ENCODE peak calls at places on chromosomes 6 and 20, in nine cellular contexts. One of them, this sample, is unnamed. For H3K4me1, the result is how much of the 10 kb centered on the place peaks cover.

GRCh38 chr6:36809933-36810844 is 29.1 kb downstream of the CPNE5 start:
- DNase-seq in heart left ventricle: no peak
- DNase-seq in IMR-90: no peak
- DNase-seq in sigmoid colon: no peak
- DNase-seq in uterus: no peak
- DNase-seq in right lobe of liver: no peak
- DNase-seq in tibial nerve: no peak
- DNase-seq in body of pancreas: no peak
- DNase-seq in transverse colon: no peak
- DNase-seq in this sample: no peak

GRCh38 chr20:59752101-59752586 is 147.8 kb downstream of the PHACTR3 start:
- DNase-seq in heart left ventricle: peak
- DNase-seq in IMR-90: no peak
- DNase-seq in sigmoid colon: no peak
- DNase-seq in uterus: no peak
- DNase-seq in right lobe of liver: no peak
- DNase-seq in tibial nerve: no peak
- DNase-seq in body of pancreas: no peak
- DNase-seq in transverse colon: peak
- DNase-seq in this sample: no peak

GRCh38 chr6:151284431-151285060 is 44.8 kb downstream of the AKAP12 start:
- DNase-seq in heart left ventricle: no peak
- DNase-seq in IMR-90: no peak
- DNase-seq in sigmoid colon: peak
- DNase-seq in uterus: no peak
- DNase-seq in right lobe of liver: no peak
- DNase-seq in tibial nerve: no peak
- DNase-seq in body of pancreas: no peak
- DNase-seq in transverse colon: no peak
- DNase-seq in this sample: no peak

GRCh38 chr6:138226701-138227315 is 8.5 kb upstream of the PBOV1 start:
- DNase-seq in heart left ventricle: no peak
- DNase-seq in IMR-90: no peak
- DNase-seq in sigmoid colon: no peak
- DNase-seq in uterus: no peak
- DNase-seq in right lobe of liver: no peak
- DNase-seq in tibial nerve: no peak
- DNase-seq in body of pancreas: no peak
- DNase-seq in transverse colon: no peak
- DNase-seq in this sample: no peak

GRCh38 chr6:169172435-169172834 is 81.2 kb downstream of the THBS2 start:
- DNase-seq in heart left ventricle: no peak
- DNase-seq in IMR-90: peak
- DNase-seq in sigmoid colon: no peak
- DNase-seq in uterus: peak
- DNase-seq in right lobe of liver: no peak
- DNase-seq in tibial nerve: peak
- DNase-seq in body of pancreas: no peak
- DNase-seq in transverse colon: no peak
- DNase-seq in this sample: no peak

GRCh38 chr6:137739544-137739943 is 127.5 kb upstream of the TNFAIP3 start:
- DNase-seq in heart left ventricle: no peak
- DNase-seq in IMR-90: no peak
- DNase-seq in sigmoid colon: no peak
- DNase-seq in uterus: no peak
- DNase-seq in right lobe of liver: no peak
- DNase-seq in tibial nerve: no peak
- DNase-seq in body of pancreas: no peak
- DNase-seq in transverse colon: no peak
- DNase-seq in this sample: no peak

GRCh38 chr6:21664263-21665081 is 70.9 kb downstream of the SOX4 start:
- DNase-seq in heart left ventricle: peak
- DNase-seq in IMR-90: no peak
- DNase-seq in sigmoid colon: peak
- DNase-seq in uterus: peak
- DNase-seq in right lobe of liver: no peak
- DNase-seq in tibial nerve: no peak
- DNase-seq in body of pancreas: peak
- DNase-seq in transverse colon: peak
- DNase-seq in this sample: no peak

GRCh38 chr6:127690092-127690491 is 113.1 kb downstream of the C6orf58 start:
- DNase-seq in heart left ventricle: no peak
- DNase-seq in IMR-90: peak
- DNase-seq in sigmoid colon: no peak
- DNase-seq in uterus: no peak
- DNase-seq in right lobe of liver: no peak
- DNase-seq in tibial nerve: no peak
- DNase-seq in body of pancreas: no peak
- DNase-seq in transverse colon: no peak
- DNase-seq in this sample: no peak

GRCh38 chr6:36627801-36628246 is 33.7 kb downstream of the SRSF3 start:
- DNase-seq in heart left ventricle: peak
- DNase-seq in IMR-90: peak
- DNase-seq in sigmoid colon: peak
- DNase-seq in uterus: peak
- DNase-seq in right lobe of liver: peak
- DNase-seq in tibial nerve: no peak
- DNase-seq in body of pancreas: peak
- DNase-seq in transverse colon: peak
- DNase-seq in this sample: peak

GRCh38 chr6:79570802-79571367 is 33.7 kb upstream of the LCA5 start:
- DNase-seq in heart left ventricle: no peak
- DNase-seq in IMR-90: peak
- DNase-seq in sigmoid colon: no peak
- DNase-seq in uterus: no peak
- DNase-seq in right lobe of liver: no peak
- DNase-seq in tibial nerve: no peak
- DNase-seq in body of pancreas: no peak
- DNase-seq in transverse colon: no peak
- DNase-seq in this sample: no peak

GRCh38 chr6:6588064-6588923 is at the start of gene LY86:
- DNase-seq in heart left ventricle: peak
- DNase-seq in IMR-90: no peak
- DNase-seq in sigmoid colon: no peak
- DNase-seq in uterus: no peak
- DNase-seq in right lobe of liver: no peak
- DNase-seq in tibial nerve: no peak
- DNase-seq in body of pancreas: no peak
- DNase-seq in transverse colon: peak
- DNase-seq in this sample: peak

GRCh38 chr20:63846128-63846771 is 15.0 kb upstream of the ABHD16B start:
- DNase-seq in heart left ventricle: peak
- DNase-seq in IMR-90: no peak
- DNase-seq in sigmoid colon: no peak
- DNase-seq in uterus: no peak
- DNase-seq in right lobe of liver: peak
- DNase-seq in tibial nerve: no peak
- DNase-seq in body of pancreas: no peak
- DNase-seq in transverse colon: no peak
- DNase-seq in this sample: no peak

GRCh38 chr6:139291813-139292619 is at the start of gene TXLNB:
- DNase-seq in heart left ventricle: peak
- DNase-seq in IMR-90: peak
- DNase-seq in sigmoid colon: peak
- DNase-seq in uterus: peak
- DNase-seq in right lobe of liver: no peak
- DNase-seq in tibial nerve: peak
- DNase-seq in body of pancreas: peak
- DNase-seq in transverse colon: peak
- DNase-seq in this sample: peak

GRCh38 chr6:148565321-148565926 is 181.4 kb upstream of the UST start:
- DNase-seq in heart left ventricle: no peak
- DNase-seq in IMR-90: no peak
- DNase-seq in sigmoid colon: no peak
- DNase-seq in uterus: no peak
- DNase-seq in right lobe of liver: no peak
- DNase-seq in tibial nerve: no peak
- DNase-seq in body of pancreas: no peak
- DNase-seq in transverse colon: no peak
- DNase-seq in this sample: no peak

GRCh38 chr6:44667226-44667625 is 279.7 kb downstream of the CDC5L start:
- DNase-seq in heart left ventricle: no peak
- DNase-seq in IMR-90: peak
- DNase-seq in sigmoid colon: no peak
- DNase-seq in uterus: no peak
- DNase-seq in right lobe of liver: no peak
- DNase-seq in tibial nerve: no peak
- DNase-seq in body of pancreas: no peak
- DNase-seq in transverse colon: no peak
- DNase-seq in this sample: no peak

GRCh38 chr6:162217811-162218450 is 509.6 kb downstream of the PRKN start:
- DNase-seq in heart left ventricle: no peak
- DNase-seq in IMR-90: no peak
- DNase-seq in sigmoid colon: no peak
- DNase-seq in uterus: no peak
- DNase-seq in right lobe of liver: no peak
- DNase-seq in tibial nerve: no peak
- DNase-seq in body of pancreas: no peak
- DNase-seq in transverse colon: no peak
- DNase-seq in this sample: no peak

GRCh38 chr6:27582928-27583725 is 110.2 kb upstream of the ZNF184 start:
- DNase-seq in heart left ventricle: no peak
- DNase-seq in IMR-90: peak
- DNase-seq in sigmoid colon: no peak
- DNase-seq in uterus: no peak
- DNase-seq in right lobe of liver: no peak
- DNase-seq in tibial nerve: no peak
- DNase-seq in body of pancreas: peak
- DNase-seq in transverse colon: no peak
- DNase-seq in this sample: no peak

GRCh38 chr6:167751579-167752115 is 75.1 kb upstream of the AFDN start:
- DNase-seq in heart left ventricle: no peak
- DNase-seq in IMR-90: no peak
- DNase-seq in sigmoid colon: peak
- DNase-seq in uterus: no peak
- DNase-seq in right lobe of liver: no peak
- DNase-seq in tibial nerve: no peak
- DNase-seq in body of pancreas: no peak
- DNase-seq in transverse colon: no peak
- DNase-seq in this sample: no peak

GRCh38 chr6:28862077-28862476 is 61.7 kb downstream of the TRIM27 start:
- DNase-seq in heart left ventricle: no peak
- DNase-seq in IMR-90: no peak
- DNase-seq in sigmoid colon: no peak
- DNase-seq in uterus: no peak
- DNase-seq in right lobe of liver: no peak
- DNase-seq in tibial nerve: no peak
- DNase-seq in body of pancreas: no peak
- DNase-seq in transverse colon: no peak
- DNase-seq in this sample: no peak

GRCh38 chr6:54621285-54621684 is 225.3 kb upstream of the FAM83B start:
- DNase-seq in heart left ventricle: no peak
- DNase-seq in IMR-90: no peak
- DNase-seq in sigmoid colon: no peak
- DNase-seq in uterus: no peak
- DNase-seq in right lobe of liver: no peak
- DNase-seq in tibial nerve: peak
- DNase-seq in body of pancreas: no peak
- DNase-seq in transverse colon: no peak
- DNase-seq in this sample: no peak

GRCh38 chr20:53220482-53221307 is 248.5 kb downstream of the TSHZ2 start:
- DNase-seq in heart left ventricle: no peak
- DNase-seq in IMR-90: no peak
- DNase-seq in sigmoid colon: no peak
- DNase-seq in uterus: no peak
- DNase-seq in right lobe of liver: no peak
- DNase-seq in tibial nerve: no peak
- DNase-seq in body of pancreas: no peak
- DNase-seq in transverse colon: no peak
- DNase-seq in this sample: no peak

GRCh38 chr6:90900034-90900433 is 313.2 kb upstream of the MAP3K7 start:
- DNase-seq in heart left ventricle: no peak
- DNase-seq in IMR-90: no peak
- DNase-seq in sigmoid colon: no peak
- DNase-seq in uterus: no peak
- DNase-seq in right lobe of liver: no peak
- DNase-seq in tibial nerve: no peak
- DNase-seq in body of pancreas: no peak
- DNase-seq in transverse colon: no peak
- DNase-seq in this sample: no peak

GRCh38 chr20:55057779-55058415 is 582.5 kb downstream of the DOK5 start:
- DNase-seq in heart left ventricle: no peak
- DNase-seq in IMR-90: no peak
- DNase-seq in sigmoid colon: no peak
- DNase-seq in uterus: no peak
- DNase-seq in right lobe of liver: no peak
- DNase-seq in tibial nerve: no peak
- DNase-seq in body of pancreas: no peak
- DNase-seq in transverse colon: peak
- DNase-seq in this sample: no peak

GRCh38 chr6:35050291-35050987 is 90.7 kb downstream of the TCP11 start:
- DNase-seq in heart left ventricle: no peak
- DNase-seq in IMR-90: no peak
- DNase-seq in sigmoid colon: peak
- DNase-seq in uterus: no peak
- DNase-seq in right lobe of liver: no peak
- DNase-seq in tibial nerve: no peak
- DNase-seq in body of pancreas: no peak
- DNase-seq in transverse colon: no peak
- DNase-seq in this sample: no peak
- TF ChIP-seq CTCF in heart left ventricle: no peak
- TF ChIP-seq CTCF in IMR-90: no peak
- TF ChIP-seq CTCF in sigmoid colon: no peak
- TF ChIP-seq CTCF in uterus: no peak
- TF ChIP-seq CTCF in right lobe of liver: no peak
- TF ChIP-seq CTCF in tibial nerve: no peak
- TF ChIP-seq CTCF in body of pancreas: no peak
- TF ChIP-seq CTCF in transverse colon: no peak
- TF ChIP-seq CTCF in this sample: no peak

GRCh38 chr6:156771761-156772160 is 5.4 kb upstream of the ARID1B start:
- DNase-seq in heart left ventricle: no peak
- DNase-seq in IMR-90: no peak
- DNase-seq in sigmoid colon: no peak
- DNase-seq in uterus: no peak
- DNase-seq in right lobe of liver: no peak
- DNase-seq in tibial nerve: no peak
- DNase-seq in body of pancreas: no peak
- DNase-seq in transverse colon: no peak
- DNase-seq in this sample: no peak
- H3K4me1 ChIP-seq in heart left ventricle: under half
- H3K4me1 ChIP-seq in IMR-90: under half
- H3K4me1 ChIP-seq in sigmoid colon: under half
- H3K4me1 ChIP-seq in uterus: under half
- H3K4me1 ChIP-seq in right lobe of liver: under half
- H3K4me1 ChIP-seq in tibial nerve: under half
- H3K4me1 ChIP-seq in body of pancreas: under half
- H3K4me1 ChIP-seq in transverse colon: under half
- H3K4me1 ChIP-seq in this sample: under half

GRCh38 chr20:47501483-47502270 is at the start of gene NCOA3:
- DNase-seq in heart left ventricle: peak
- DNase-seq in IMR-90: peak
- DNase-seq in sigmoid colon: peak
- DNase-seq in uterus: peak
- DNase-seq in right lobe of liver: peak
- DNase-seq in tibial nerve: peak
- DNase-seq in body of pancreas: peak
- DNase-seq in transverse colon: peak
- DNase-seq in this sample: peak
- TF ChIP-seq POLR2A in heart left ventricle: peak
- TF ChIP-seq POLR2A in IMR-90: peak
- TF ChIP-seq POLR2A in sigmoid colon: peak
- TF ChIP-seq POLR2A in uterus: peak
- TF ChIP-seq POLR2A in right lobe of liver: peak
- TF ChIP-seq POLR2A in tibial nerve: peak
- TF ChIP-seq POLR2A in body of pancreas: peak
- TF ChIP-seq POLR2A in transverse colon: peak
- TF ChIP-seq POLR2A in this sample: peak

GRCh38 chr6:18264338-18265098 is at the start of gene DEK:
- DNase-seq in heart left ventricle: peak
- DNase-seq in IMR-90: peak
- DNase-seq in sigmoid colon: peak
- DNase-seq in uterus: peak
- DNase-seq in right lobe of liver: peak
- DNase-seq in tibial nerve: peak
- DNase-seq in body of pancreas: peak
- DNase-seq in transverse colon: peak
- DNase-seq in this sample: peak
- TF ChIP-seq CTCF in heart left ventricle: peak
- TF ChIP-seq CTCF in IMR-90: peak
- TF ChIP-seq CTCF in sigmoid colon: peak
- TF ChIP-seq CTCF in uterus: peak
- TF ChIP-seq CTCF in right lobe of liver: peak
- TF ChIP-seq CTCF in tibial nerve: peak
- TF ChIP-seq CTCF in body of pancreas: peak
- TF ChIP-seq CTCF in transverse colon: peak
- TF ChIP-seq CTCF in this sample: peak

This sample was measured in Peyer's patch.